ENCODE peak calls at places on chromosomes 6 and 20, in four cellular contexts. D is AG04449, J is cardiac fibroblast, F is Peyer's patch. Y is an unnamed sample.

GRCh38 chr6:39188577-39188976 is 40.7 kb downstream of the KCNK5 start:
- DNase-seq in F (no peak), J (no peak), D (no peak), Y (no peak)

GRCh38 chr6:87436435-87436834 is 28.7 kb downstream of the CFAP206 start:
- DNase-seq in D (no peak), F (no peak), J (peak; percentile 68), Y (peak; percentile 15)

GRCh38 chr20:4837760-4838159 is 116.1 kb downstream of the PRND start:
- DNase-seq in J (no peak), D (no peak), F (no peak), Y (no peak)

GRCh38 chr20:31877684-31878083 is 7.2 kb downstream of the TTLL9 start:
- DNase-seq in J (no peak), D (no peak), F (no peak), Y (no peak)

GRCh38 chr6:13673825-13674444 is 37.7 kb downstream of the RANBP9 start:
- DNase-seq in D (no peak), F (no peak), J (no peak), Y (no peak)

GRCh38 chr6:123811378-123811777 is 7.7 kb downstream of the NKAIN2 start:
- DNase-seq in J (no peak), F (no peak), D (no peak), Y (no peak)

GRCh38 chr6:1494671-1495070 is 105.3 kb downstream of the FOXF2 start:
- DNase-seq in J (no peak), F (no peak), D (no peak), Y (no peak)

GRCh38 chr6:14682821-14683220 is 563.0 kb upstream of the JARID2 start:
- DNase-seq in J (peak; percentile 60), D (peak; percentile 44), F (no peak), Y (no peak)

GRCh38 chr20:31713312-31714049 is 9.2 kb downstream of the BCL2L1 start:
- DNase-seq in D (peak; percentile 55), J (peak; percentile 92), F (no peak), Y (no peak)

GRCh38 chr20:9087531-9088217 is 18.8 kb downstream of the PLCB4 start:
- DNase-seq in D (no peak), J (no peak), F (no peak), Y (no peak)

GRCh38 chr20:48621256-48622078 is 206.3 kb downstream of the PREX1 start:
- DNase-seq in D (no peak), J (no peak), F (no peak), Y (no peak)
- TF ChIP-seq CTCF in D (no peak), J (no peak), F (no peak), Y (no peak)

DNA sequence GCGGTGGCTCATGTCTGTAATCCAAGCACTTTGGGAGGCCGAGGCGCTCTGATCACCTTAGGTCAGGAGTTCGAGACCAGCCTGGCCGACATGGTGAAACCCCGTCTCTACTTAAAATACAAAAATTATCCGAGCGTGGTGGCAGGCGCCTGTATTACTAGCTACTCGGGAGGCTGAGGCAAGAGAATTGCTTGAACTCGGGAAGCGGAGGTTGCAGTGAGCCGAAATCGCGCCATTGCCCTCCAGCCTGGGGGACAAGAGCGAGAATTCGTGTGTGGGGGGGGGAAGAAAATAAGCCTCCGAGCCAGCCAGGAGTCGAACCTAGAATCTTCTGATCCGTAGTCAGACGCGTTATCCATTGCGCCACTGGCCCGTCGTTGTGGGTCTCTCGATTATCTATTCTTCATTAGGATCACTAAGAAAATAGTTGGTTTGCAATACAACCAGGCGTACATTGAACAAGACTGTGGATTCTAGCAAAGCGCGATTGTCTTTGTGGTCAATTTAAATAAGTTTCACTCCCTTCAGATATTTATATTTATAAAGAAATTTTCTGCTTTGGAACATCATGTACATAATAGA is 33.9 kb upstream of the PRSS16 start:
- DNase-seq in J (peak; percentile 7), F (no peak), D (no peak), Y (no peak)
- H3K4me3 ChIP-seq in J (peak overlapping the region; percentile 21), F (no peak overlapping the region), D (peak overlapping the region; percentile 30), Y (no peak overlapping the region)

DNA sequence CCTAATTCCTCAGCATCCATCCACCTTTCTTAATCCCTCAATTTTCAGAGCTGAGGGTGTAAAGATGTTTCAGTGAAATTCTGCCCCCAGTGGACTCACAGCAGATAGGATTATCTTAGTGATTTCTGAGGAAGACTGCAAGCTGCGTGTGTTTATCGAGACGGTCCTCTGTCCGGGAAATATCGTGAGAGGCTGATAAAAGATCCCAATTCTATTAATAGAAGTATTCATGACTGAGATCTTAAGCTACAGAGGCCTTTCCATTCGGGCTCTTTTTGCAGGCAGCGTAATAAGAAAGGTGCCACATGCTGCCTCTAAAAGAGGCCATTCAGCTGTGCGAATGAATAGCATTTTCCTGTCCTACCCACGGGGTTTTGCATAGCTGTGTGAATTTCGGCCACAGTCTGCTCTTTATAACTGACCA is 209.0 kb downstream of the ARHGAP18 start:
- DNase-seq in D (no peak), J (no peak), F (no peak), Y (no peak)
- TF ChIP-seq CTCF in D (peak; percentile 15), J (peak; percentile 40), F (no peak), Y (peak; percentile 35)

GRCh38 chr6:46651766-46652165 is 852 bp downstream of the CYP39A1 start:
- DNase-seq in J (no peak), F (no peak), D (no peak), Y (no peak)
- H3K4me3 ChIP-seq in J (no peak overlapping the region), F (peak overlapping the region; percentile 70), D (no peak overlapping the region), Y (no peak overlapping the region)

DNA sequence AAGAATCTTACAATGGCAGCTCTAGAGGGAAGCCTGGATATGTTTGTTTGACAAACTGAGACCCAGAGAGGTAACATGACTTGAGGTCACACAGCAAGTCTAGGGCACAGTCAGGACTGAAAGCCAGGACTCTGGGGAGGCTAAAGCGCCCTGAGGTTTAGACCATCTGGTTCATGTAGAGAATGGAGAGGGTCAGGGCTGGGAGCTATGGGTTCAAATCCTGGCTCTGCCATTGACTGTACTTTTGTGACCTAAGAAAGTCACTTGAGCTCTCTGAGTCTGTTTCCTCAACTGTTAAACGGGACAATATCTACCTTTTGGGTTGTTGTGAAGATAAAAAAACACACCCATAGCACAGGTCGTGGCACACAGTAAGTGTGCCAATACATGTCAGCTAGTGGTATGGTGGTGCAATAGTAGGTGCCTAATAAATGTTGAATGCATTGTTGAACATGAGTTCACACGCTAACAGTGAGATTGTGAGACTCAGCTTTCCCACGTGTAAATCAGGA is 1.0 kb upstream of the TP53INP2 start:
- DNase-seq in D (no peak), J (no peak), F (no peak), Y (no peak)
- TF ChIP-seq CTCF in D (no peak), J (no peak), F (no peak), Y (no peak)

DNA sequence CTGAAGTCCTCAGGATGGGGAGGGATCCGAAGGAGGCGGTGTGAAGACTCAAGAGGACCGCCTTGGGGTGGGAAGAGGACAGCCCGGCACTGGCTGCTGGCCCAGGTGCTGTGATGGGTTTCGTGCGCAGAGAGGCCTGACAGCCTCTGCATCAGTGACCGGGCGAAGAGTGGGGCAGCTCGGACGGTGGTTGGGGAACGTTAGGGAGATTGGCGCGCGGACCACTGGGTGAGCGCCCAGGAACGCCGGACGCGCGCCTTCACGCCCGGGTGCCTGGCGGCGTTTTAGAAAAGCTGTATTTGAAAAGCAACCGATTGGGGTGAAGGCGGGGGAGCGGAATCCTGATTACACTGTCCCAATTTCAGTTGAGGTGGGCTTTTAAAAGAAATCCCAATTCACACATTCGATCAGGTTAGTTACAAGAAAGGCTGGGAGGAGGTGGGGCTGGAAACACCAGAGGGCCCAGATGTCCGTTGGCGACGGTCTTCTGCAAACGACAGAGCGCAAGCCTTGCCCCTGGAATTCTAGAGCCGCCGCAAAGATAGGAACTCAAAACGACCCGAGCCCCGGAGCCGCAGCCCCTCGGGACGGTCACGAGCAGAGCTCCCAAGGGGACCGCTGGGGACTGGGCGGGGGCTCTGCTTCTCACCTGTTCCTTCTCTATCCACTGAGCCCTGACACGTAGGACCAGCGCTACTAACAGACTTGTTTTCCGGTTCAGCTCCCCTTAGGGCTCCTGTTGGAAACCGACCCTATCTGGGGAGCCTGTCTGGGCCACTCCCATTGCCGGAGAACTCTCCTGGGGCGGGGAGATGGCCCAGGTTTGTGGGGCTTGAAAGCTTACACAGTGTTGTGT is 8.5 kb upstream of the TRIM40 start:
- DNase-seq in D (no peak), J (no peak), F (no peak), Y (no peak)
- H3K4me3 ChIP-seq in D (no peak overlapping the region), J (no peak overlapping the region), F (no peak overlapping the region), Y (no peak overlapping the region)

DNA sequence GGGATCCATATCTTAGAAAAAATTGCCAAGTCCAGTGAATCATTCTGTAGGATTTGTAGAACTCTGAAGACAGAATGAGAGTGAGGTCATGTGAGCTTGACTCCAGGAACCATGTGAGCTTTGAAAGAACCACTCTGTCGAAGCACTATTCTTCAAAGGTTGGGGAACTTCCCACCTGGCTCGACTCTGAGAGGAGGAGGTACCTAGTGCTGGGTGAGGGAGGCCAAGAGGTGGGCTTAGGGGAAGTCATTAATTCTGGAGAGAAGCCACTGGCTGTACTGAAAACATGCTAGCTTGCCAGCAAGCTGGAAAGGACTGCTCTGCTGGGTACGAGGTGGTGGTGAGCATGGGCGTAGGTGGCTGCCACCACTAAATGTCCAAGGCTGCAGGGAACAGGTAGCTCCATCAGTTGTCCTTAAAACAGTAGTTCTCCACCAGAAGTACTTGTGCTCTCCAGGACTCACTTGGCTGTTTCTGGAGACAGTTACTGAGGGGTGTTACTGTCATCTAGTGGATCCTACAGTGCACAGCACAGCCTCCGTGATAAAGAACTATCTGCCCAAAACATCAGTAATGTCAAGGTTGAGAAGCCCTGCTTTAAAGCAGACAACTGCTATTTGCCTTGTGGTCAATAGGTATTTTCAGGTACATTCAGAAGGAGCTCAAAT is 34.7 kb upstream of the SYNJ2 start:
- DNase-seq in F (no peak), J (peak; percentile 18), D (no peak), Y (no peak)
- TF ChIP-seq CTCF in F (peak; percentile 38), J (peak; percentile 46), D (peak; percentile 37), Y (peak; percentile 89)

Y was measured in GM12864.